ENCODE peak calls at places on chromosomes 5 and 9, in six cellular contexts. B is HT1080; T is skeletal muscle cell; H is stimulated activated CD8-positive, alpha-beta memory T cell treated with anti-CD3 and anti-CD28 coated beads, Interleukin-4, amount 100 ng/mL, for 1 hour; U is activated CD8-positive, alpha-beta memory T cell treated with anti-CD3 and anti-CD28 coated beads, Interleukin-2, amount 50 U/mL, for 48 hours; S is left ventricle myocardium inferior. R is an unnamed sample.

GRCh38 chr9:91492237-91492636 is 68.6 kb upstream of the NFIL3 start:
- DNase-seq in U (no peak), T (no peak), B (no peak), S (no peak), H (no peak), R (no peak)

GRCh38 chr5:14257995-14258403 is 114.9 kb downstream of the TRIO start:
- DNase-seq in T (no peak), S (no peak), H (no peak), U (no peak), B (no peak), R (no peak)

GRCh38 chr9:88651682-88652633 is 117.0 kb downstream of the NXNL2 start:
- DNase-seq in H (no peak), T (peak; percentile 95), S (peak; percentile 84), B (peak; percentile 79), U (no peak), R (peak; percentile 97)

GRCh38 chr5:123881791-123882244 is 369.8 kb downstream of the CSNK1G3 start:
- DNase-seq in H (no peak), T (no peak), B (no peak), U (no peak), S (no peak), R (no peak)

GRCh38 chr5:100165309-100165708 is 369.9 kb upstream of the FAM174A start:
- DNase-seq in B (no peak), H (no peak), S (no peak), U (no peak), T (no peak), R (no peak)

GRCh38 chr5:158727108-158727507 is 372.6 kb downstream of the EBF1 start:
- DNase-seq in H (no peak), S (no peak), T (no peak), U (no peak), B (no peak), R (no peak)

GRCh38 chr5:125412561-125413535 is 666.4 kb upstream of the ZNF608 start:
- DNase-seq in U (no peak), T (peak; percentile 88), H (no peak), S (peak; percentile 61), B (no peak), R (peak; percentile 97)

GRCh38 chr5:140351609-140352334 is 5.4 kb upstream of the HBEGF start:
- DNase-seq in H (peak; percentile 16), U (no peak), T (no peak), B (peak; percentile 61), S (no peak), R (peak; percentile 48)

GRCh38 chr5:65127181-65127901 is 354.4 kb downstream of the ADAMTS6 start:
- DNase-seq in U (no peak), H (no peak), B (no peak), T (no peak), S (no peak), R (no peak)

GRCh38 chr9:73023025-73023541 is 70.2 kb upstream of the ALDH1A1 start:
- DNase-seq in H (no peak), U (peak; percentile 53), T (peak; percentile 36), S (no peak), B (peak; percentile 50), R (peak; percentile 74)

GRCh38 chr9:113989781-113990569 is 88.1 kb downstream of the AMBP start:
- DNase-seq in S (no peak), H (no peak), U (no peak), B (no peak), T (no peak), R (no peak)

GRCh38 chr9:81213456-81213855 is 475.9 kb downstream of the TLE1 start:
- DNase-seq in T (no peak), H (no peak), S (no peak), B (no peak), U (no peak), R (no peak)

GRCh38 chr5:153777681-153778080 is 261.0 kb downstream of the FAM114A2 start:
- DNase-seq in B (no peak), S (no peak), H (no peak), T (no peak), U (no peak), R (no peak)

GRCh38 chr5:135462304-135462703 is 10.2 kb upstream of the TIFAB start:
- DNase-seq in U (peak; percentile 62), B (peak; percentile 67), H (no peak), S (no peak), T (no peak), R (peak; percentile 41)

GRCh38 chr5:113447651-113448050 is 12.9 kb upstream of the TSSK1B start:
- DNase-seq in B (peak; percentile 24), T (no peak), U (no peak), H (no peak), S (no peak), R (no peak)

GRCh38 chr5:35926389-35927051 is 11.9 kb downstream of the CAPSL start:
- DNase-seq in S (no peak), H (peak; percentile 35), U (no peak), T (peak; percentile 5), B (peak; percentile 64), R (peak; percentile 42)

GRCh38 chr9:73183917-73184861 is 32.5 kb downstream of the ANXA1 start:
- DNase-seq in B (no peak), H (no peak), U (no peak), S (no peak), T (peak; percentile 18), R (peak; percentile 56)

GRCh38 chr5:80076131-80077101 is 41.3 kb downstream of the THBS4 start:
- DNase-seq in H (no peak), S (no peak), U (no peak), B (no peak), T (no peak), R (no peak)

GRCh38 chr9:110821064-110821463 is 152.5 kb downstream of the MUSK start:
- DNase-seq in B (no peak), S (no peak), H (no peak), U (no peak), T (no peak), R (no peak)

GRCh38 chr5:57839447-57839846 is 356.8 kb upstream of the ACTBL2 start:
- DNase-seq in S (no peak), B (no peak), H (no peak), U (no peak), T (no peak), R (no peak)

GRCh38 chr5:79202076-79202475 is 33.9 kb upstream of the JMY start:
- DNase-seq in B (peak; percentile 67), T (peak; percentile 31), U (no peak), H (no peak), S (no peak), R (peak; percentile 5)

GRCh38 chr5:75521195-75521594 is 9.5 kb downstream of the POLK start:
- DNase-seq in T (no peak), H (no peak), B (no peak), S (no peak), U (no peak), R (no peak)

R was measured in RCC 7860.